ENCODE peak calls at places on chromosomes 2 and 18, in four cellular contexts. One of them, this sample, is unnamed.
A peak's percentile ranks its signal among the peaks of the same experiment; 100 is the strongest.

GRCh38 chr2:42651057-42651456 is 82.6 kb downstream of the MTA3 start:
- DNase-seq in lower lobe of right lung: no peak
- DNase-seq in heart left ventricle: no peak
- DNase-seq in keratinocyte: no peak
- DNase-seq in this sample: no peak

GRCh38 chr18:9366126-9366714 is 31.6 kb downstream of the TWSG1 start:
- DNase-seq in lower lobe of right lung: no peak
- DNase-seq in heart left ventricle: peak; percentile 19
- DNase-seq in keratinocyte: peak; percentile 38
- DNase-seq in this sample: no peak

GRCh38 chr2:221465776-221466175 is 106.3 kb downstream of the EPHA4 start:
- DNase-seq in lower lobe of right lung: no peak
- DNase-seq in heart left ventricle: no peak
- DNase-seq in keratinocyte: no peak
- DNase-seq in this sample: no peak

GRCh38 chr18:26438980-26439379 is 109.4 kb downstream of the KCTD1 start:
- DNase-seq in lower lobe of right lung: no peak
- DNase-seq in heart left ventricle: no peak
- DNase-seq in keratinocyte: no peak
- DNase-seq in this sample: no peak

GRCh38 chr2:177352441-177353070 is 40.0 kb upstream of the AGPS start:
- DNase-seq in lower lobe of right lung: no peak
- DNase-seq in heart left ventricle: no peak
- DNase-seq in keratinocyte: no peak
- DNase-seq in this sample: no peak

GRCh38 chr2:39547811-39548719 is 111.0 kb upstream of the MAP4K3 start:
- DNase-seq in lower lobe of right lung: no peak
- DNase-seq in heart left ventricle: no peak
- DNase-seq in keratinocyte: peak; percentile 76
- DNase-seq in this sample: no peak

GRCh38 chr2:176653856-176654443 is 384.7 kb downstream of the MTX2 start:
- DNase-seq in lower lobe of right lung: no peak
- DNase-seq in heart left ventricle: peak; percentile 27
- DNase-seq in keratinocyte: no peak
- DNase-seq in this sample: peak; percentile 81

GRCh38 chr18:77366725-77367641 is 117.3 kb downstream of the GALR1 start:
- DNase-seq in lower lobe of right lung: no peak
- DNase-seq in heart left ventricle: no peak
- DNase-seq in keratinocyte: no peak
- DNase-seq in this sample: no peak

GRCh38 chr2:120896126-120896525 is 160.5 kb downstream of the GLI2 start:
- DNase-seq in lower lobe of right lung: peak; percentile 17
- DNase-seq in heart left ventricle: no peak
- DNase-seq in keratinocyte: no peak
- DNase-seq in this sample: peak; percentile 18

GRCh38 chr2:210667726-210668125 is 111.3 kb downstream of the CPS1 start:
- DNase-seq in lower lobe of right lung: no peak
- DNase-seq in heart left ventricle: no peak
- DNase-seq in keratinocyte: no peak
- DNase-seq in this sample: no peak

GRCh38 chr18:48923746-48924580 is 26.8 kb downstream of the SMAD7 start:
- DNase-seq in lower lobe of right lung: no peak
- DNase-seq in heart left ventricle: no peak
- DNase-seq in keratinocyte: no peak
- DNase-seq in this sample: no peak

GRCh38 chr2:106109675-106110074 is 84.4 kb downstream of the UXS1 start:
- DNase-seq in lower lobe of right lung: no peak
- DNase-seq in heart left ventricle: no peak
- DNase-seq in keratinocyte: no peak
- DNase-seq in this sample: no peak

GRCh38 chr2:138493334-138493733 is 8.2 kb upstream of the SPOPL start:
- DNase-seq in lower lobe of right lung: no peak
- DNase-seq in heart left ventricle: no peak
- DNase-seq in keratinocyte: peak; percentile 40
- DNase-seq in this sample: no peak

GRCh38 chr2:128505150-128505490 is 186.5 kb upstream of the HS6ST1 start:
- DNase-seq in lower lobe of right lung: no peak
- DNase-seq in heart left ventricle: no peak
- DNase-seq in keratinocyte: no peak
- DNase-seq in this sample: no peak

GRCh38 chr18:10094154-10094553 is 180.3 kb downstream of the VAPA start:
- DNase-seq in lower lobe of right lung: no peak
- DNase-seq in heart left ventricle: no peak
- DNase-seq in keratinocyte: no peak
- DNase-seq in this sample: no peak

GRCh38 chr2:39881494-39881893 is 102.4 kb upstream of the THUMPD2 start:
- DNase-seq in lower lobe of right lung: no peak
- DNase-seq in heart left ventricle: no peak
- DNase-seq in keratinocyte: no peak
- DNase-seq in this sample: no peak

GRCh38 chr2:7812231-7812995 is 869.4 kb upstream of the ID2 start:
- DNase-seq in lower lobe of right lung: no peak
- DNase-seq in heart left ventricle: no peak
- DNase-seq in keratinocyte: peak; percentile 42
- DNase-seq in this sample: no peak

GRCh38 chr2:227485429-227485828 is 13.5 kb downstream of the AGFG1 start:
- DNase-seq in lower lobe of right lung: no peak
- DNase-seq in heart left ventricle: no peak
- DNase-seq in keratinocyte: no peak
- DNase-seq in this sample: no peak

GRCh38 chr18:60096428-60096827 is 196.6 kb downstream of the PMAIP1 start:
- DNase-seq in lower lobe of right lung: no peak
- DNase-seq in heart left ventricle: no peak
- DNase-seq in keratinocyte: no peak
- DNase-seq in this sample: no peak

GRCh38 chr18:55779711-55780590 is 192.0 kb upstream of the TCF4 start:
- DNase-seq in lower lobe of right lung: peak; percentile 49
- DNase-seq in heart left ventricle: peak; percentile 55
- DNase-seq in keratinocyte: no peak
- DNase-seq in this sample: peak; percentile 63

DNA sequence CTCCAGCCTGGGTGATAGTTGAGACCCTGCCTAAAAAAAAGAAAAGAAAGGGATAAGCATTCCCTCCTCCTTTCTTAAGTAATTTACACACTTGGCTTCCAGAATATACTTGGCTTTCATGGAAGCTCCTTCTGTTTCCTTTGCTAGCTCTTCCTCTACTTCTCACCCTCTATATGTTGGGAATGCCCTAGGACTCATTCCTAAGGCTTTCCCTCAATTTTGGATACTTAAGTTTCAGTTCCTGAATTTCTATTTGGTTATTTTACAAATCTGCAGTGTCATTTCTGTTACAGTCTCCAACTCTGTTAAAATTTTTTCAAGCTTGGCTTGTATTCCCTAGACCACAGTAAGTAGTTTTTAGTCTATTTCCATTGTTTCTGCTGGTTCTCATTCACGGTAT is 23.6 kb downstream of the SP3 start:
- DNase-seq in lower lobe of right lung: no peak
- DNase-seq in heart left ventricle: no peak
- DNase-seq in keratinocyte: no peak
- DNase-seq in this sample: no peak
- H3K4me1 ChIP-seq in lower lobe of right lung: peaks cover 59% of the 10 kb centered on the region
- H3K4me1 ChIP-seq in heart left ventricle: peaks cover 9% of the 10 kb centered on the region
- H3K4me1 ChIP-seq in keratinocyte: peaks cover 23% of the 10 kb centered on the region
- H3K4me1 ChIP-seq in this sample: peaks cover 60% of the 10 kb centered on the region

DNA sequence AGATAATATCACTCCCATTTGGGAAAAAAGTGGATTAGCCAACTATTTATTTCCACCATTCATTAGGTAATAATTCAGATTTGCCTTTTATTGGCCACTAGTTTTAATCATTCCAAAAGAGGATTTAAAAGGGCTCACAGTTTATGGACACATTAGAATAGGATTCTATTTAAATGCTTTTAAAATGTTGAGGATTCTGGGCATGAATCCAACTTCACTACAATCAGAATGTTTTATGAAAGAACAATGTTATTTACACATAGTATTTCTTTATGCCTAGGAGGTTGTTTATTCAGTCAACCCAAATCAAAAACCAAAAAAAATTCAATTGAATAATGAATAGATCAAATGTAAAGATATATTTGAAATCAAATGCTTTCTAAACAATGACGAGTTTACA is 232.2 kb downstream of the GULP1 start:
- DNase-seq in lower lobe of right lung: no peak
- DNase-seq in heart left ventricle: no peak
- DNase-seq in keratinocyte: no peak
- DNase-seq in this sample: no peak
- H3K4me3 ChIP-seq in lower lobe of right lung: no peak overlapping the region
- H3K4me3 ChIP-seq in heart left ventricle: no peak overlapping the region
- H3K4me3 ChIP-seq in keratinocyte: no peak overlapping the region
- H3K4me3 ChIP-seq in this sample: no peak overlapping the region

DNA sequence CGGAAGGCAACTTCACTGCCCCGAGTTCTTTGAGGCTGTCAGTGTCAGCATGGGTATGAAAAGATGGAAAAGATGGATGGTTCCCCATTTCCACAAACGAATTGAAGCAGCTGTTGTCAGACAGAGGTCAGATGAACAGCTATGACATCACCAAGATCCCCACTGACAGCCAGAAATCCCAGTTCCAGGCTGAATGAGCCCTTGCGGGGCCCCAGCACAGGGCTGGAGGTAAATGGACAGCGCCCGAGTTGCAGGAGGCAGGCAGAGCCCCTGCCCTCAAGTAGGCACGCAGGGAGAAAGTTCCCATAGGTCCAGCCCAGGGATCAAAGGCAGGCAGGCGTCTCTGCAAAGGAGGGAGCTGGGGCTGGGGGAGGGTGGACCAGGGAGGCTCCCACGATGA is 169.5 kb upstream of the AGAP1 start:
- DNase-seq in lower lobe of right lung: no peak
- DNase-seq in heart left ventricle: no peak
- DNase-seq in keratinocyte: no peak
- DNase-seq in this sample: no peak
- H3K4me1 ChIP-seq in lower lobe of right lung: no peaks in the 10 kb centered on the region
- H3K4me1 ChIP-seq in heart left ventricle: no peaks in the 10 kb centered on the region
- H3K4me1 ChIP-seq in keratinocyte: peaks cover 4% of the 10 kb centered on the region
- H3K4me1 ChIP-seq in this sample: no peaks in the 10 kb centered on the region

GRCh38 chr2:171521361-171522056 is 765 bp upstream of the CYBRD1 start:
- DNase-seq in lower lobe of right lung: no peak
- DNase-seq in heart left ventricle: no peak
- DNase-seq in keratinocyte: no peak
- DNase-seq in this sample: no peak

GRCh38 chr2:171522804-171523338 is 597 bp downstream of the CYBRD1 start:
- DNase-seq in lower lobe of right lung: peak; percentile 56
- DNase-seq in heart left ventricle: peak; percentile 56
- DNase-seq in keratinocyte: no peak
- DNase-seq in this sample: peak; percentile 73

GRCh38 chr2:171523339-171523931 is 1.2 kb downstream of the CYBRD1 start:
- DNase-seq in lower lobe of right lung: peak; percentile 83
- DNase-seq in heart left ventricle: peak; percentile 74
- DNase-seq in keratinocyte: no peak
- DNase-seq in this sample: peak; percentile 92

GRCh38 chr2:171522057-171522803 is at the start of gene CYBRD1:
- DNase-seq in lower lobe of right lung: peak; percentile 90
- DNase-seq in heart left ventricle: peak; percentile 90
- DNase-seq in keratinocyte: no peak
- DNase-seq in this sample: peak; percentile 96

GRCh38 chr2:171523969-171524401 is 1.7 kb downstream of the CYBRD1 start:
- DNase-seq in lower lobe of right lung: peak; percentile 57
- DNase-seq in heart left ventricle: no peak
- DNase-seq in keratinocyte: peak; percentile 30
- DNase-seq in this sample: no peak
- H3K4me3 ChIP-seq in lower lobe of right lung: peak overlapping the region; percentile 89
- H3K4me3 ChIP-seq in heart left ventricle: peak overlapping the region; percentile 83
- H3K4me3 ChIP-seq in keratinocyte: peak overlapping the region; percentile 85
- H3K4me3 ChIP-seq in this sample: peak overlapping the region; percentile 94

GRCh38 chr18:75089748-75090327 is 119.1 kb downstream of the PTGR3 start:
- DNase-seq in lower lobe of right lung: no peak
- DNase-seq in heart left ventricle: no peak
- DNase-seq in keratinocyte: no peak
- DNase-seq in this sample: no peak

GRCh38 chr18:75088021-75088506 is 120.9 kb downstream of the PTGR3 start:
- DNase-seq in lower lobe of right lung: no peak
- DNase-seq in heart left ventricle: no peak
- DNase-seq in keratinocyte: no peak
- DNase-seq in this sample: no peak

GRCh38 chr18:75087119-75088020 is 121.6 kb downstream of the PTGR3 start:
- DNase-seq in lower lobe of right lung: no peak
- DNase-seq in heart left ventricle: no peak
- DNase-seq in keratinocyte: no peak
- DNase-seq in this sample: no peak

GRCh38 chr18:75090336-75090735 is 118.6 kb downstream of the PTGR3 start:
- DNase-seq in lower lobe of right lung: no peak
- DNase-seq in heart left ventricle: no peak
- DNase-seq in keratinocyte: no peak
- DNase-seq in this sample: no peak

GRCh38 chr18:75088622-75089211 is 120.2 kb downstream of the PTGR3 start:
- DNase-seq in lower lobe of right lung: no peak
- DNase-seq in heart left ventricle: no peak
- DNase-seq in keratinocyte: no peak
- DNase-seq in this sample: no peak
- H3K4me1 ChIP-seq in lower lobe of right lung: no peaks in the 10 kb centered on the region
- H3K4me1 ChIP-seq in heart left ventricle: no peaks in the 10 kb centered on the region
- H3K4me1 ChIP-seq in keratinocyte: no peaks in the 10 kb centered on the region
- H3K4me1 ChIP-seq in this sample: no peaks in the 10 kb centered on the region